ENCODE peak calls at places on chromosomes 13 and 19, in ten cellular contexts. One of them, this sample, is unnamed.

GRCh38 chr19:47726467-47726866 is 13.2 kb downstream of the EHD2 start:
- DNase-seq in activated effector memory CD4-positive, alpha-beta T cell treated with anti-CD3 and anti-CD28 coated beads, Interleukin-2, amount 50 U/mL, for 16 hours: no peak
- DNase-seq in stimulated activated CD4-positive, alpha-beta T cell treated with anti-CD3 and anti-CD28 coated beads, Interleukin-2, amount 100 ng/mL, for 48 hours: no peak
- DNase-seq in midbrain: no peak
- DNase-seq in tibial artery: no peak
- DNase-seq in NCI-H748 treated with DMSO at 0.1 percent for 48 hours: no peak
- DNase-seq in naive thymus-derived CD4-positive, alpha-beta T cell: no peak
- DNase-seq in T-cell: no peak
- DNase-seq in lower leg skin: no peak
- DNase-seq in iris pigment epithelial cell: peak
- DNase-seq in this sample: no peak

GRCh38 chr19:3981736-3982681 is 3.3 kb downstream of the EEF2 start:
- DNase-seq in NCI-H748 treated with DMSO at 0.1 percent for 48 hours: no peak
- DNase-seq in midbrain: no peak
- DNase-seq in iris pigment epithelial cell: no peak
- DNase-seq in tibial artery: no peak
- DNase-seq in activated effector memory CD4-positive, alpha-beta T cell treated with anti-CD3 and anti-CD28 coated beads, Interleukin-2, amount 50 U/mL, for 16 hours: no peak
- DNase-seq in T-cell: no peak
- DNase-seq in stimulated activated CD4-positive, alpha-beta T cell treated with anti-CD3 and anti-CD28 coated beads, Interleukin-2, amount 100 ng/mL, for 48 hours: no peak
- DNase-seq in naive thymus-derived CD4-positive, alpha-beta T cell: no peak
- DNase-seq in lower leg skin: no peak
- DNase-seq in this sample: no peak

GRCh38 chr13:71254384-71254783 is 612.6 kb downstream of the DACH1 start:
- DNase-seq in stimulated activated CD4-positive, alpha-beta T cell treated with anti-CD3 and anti-CD28 coated beads, Interleukin-2, amount 100 ng/mL, for 48 hours: no peak
- DNase-seq in activated effector memory CD4-positive, alpha-beta T cell treated with anti-CD3 and anti-CD28 coated beads, Interleukin-2, amount 50 U/mL, for 16 hours: no peak
- DNase-seq in lower leg skin: no peak
- DNase-seq in T-cell: no peak
- DNase-seq in iris pigment epithelial cell: no peak
- DNase-seq in naive thymus-derived CD4-positive, alpha-beta T cell: no peak
- DNase-seq in midbrain: no peak
- DNase-seq in tibial artery: no peak
- DNase-seq in NCI-H748 treated with DMSO at 0.1 percent for 48 hours: no peak
- DNase-seq in this sample: no peak

GRCh38 chr13:40063743-40064142 is 408.3 kb downstream of the COG6 start:
- DNase-seq in T-cell: no peak
- DNase-seq in tibial artery: no peak
- DNase-seq in lower leg skin: no peak
- DNase-seq in activated effector memory CD4-positive, alpha-beta T cell treated with anti-CD3 and anti-CD28 coated beads, Interleukin-2, amount 50 U/mL, for 16 hours: no peak
- DNase-seq in naive thymus-derived CD4-positive, alpha-beta T cell: no peak
- DNase-seq in midbrain: no peak
- DNase-seq in stimulated activated CD4-positive, alpha-beta T cell treated with anti-CD3 and anti-CD28 coated beads, Interleukin-2, amount 100 ng/mL, for 48 hours: no peak
- DNase-seq in iris pigment epithelial cell: no peak
- DNase-seq in NCI-H748 treated with DMSO at 0.1 percent for 48 hours: no peak
- DNase-seq in this sample: no peak

GRCh38 chr13:64723735-64724134 is 2506.4 kb downstream of the PCDH9 start:
- DNase-seq in lower leg skin: no peak
- DNase-seq in stimulated activated CD4-positive, alpha-beta T cell treated with anti-CD3 and anti-CD28 coated beads, Interleukin-2, amount 100 ng/mL, for 48 hours: no peak
- DNase-seq in naive thymus-derived CD4-positive, alpha-beta T cell: no peak
- DNase-seq in iris pigment epithelial cell: peak
- DNase-seq in NCI-H748 treated with DMSO at 0.1 percent for 48 hours: no peak
- DNase-seq in activated effector memory CD4-positive, alpha-beta T cell treated with anti-CD3 and anti-CD28 coated beads, Interleukin-2, amount 50 U/mL, for 16 hours: no peak
- DNase-seq in midbrain: no peak
- DNase-seq in T-cell: no peak
- DNase-seq in tibial artery: no peak
- DNase-seq in this sample: no peak

GRCh38 chr13:93066187-93066586 is 160.4 kb upstream of the GPC6 start:
- DNase-seq in stimulated activated CD4-positive, alpha-beta T cell treated with anti-CD3 and anti-CD28 coated beads, Interleukin-2, amount 100 ng/mL, for 48 hours: no peak
- DNase-seq in tibial artery: no peak
- DNase-seq in midbrain: no peak
- DNase-seq in lower leg skin: no peak
- DNase-seq in T-cell: no peak
- DNase-seq in naive thymus-derived CD4-positive, alpha-beta T cell: no peak
- DNase-seq in NCI-H748 treated with DMSO at 0.1 percent for 48 hours: no peak
- DNase-seq in activated effector memory CD4-positive, alpha-beta T cell treated with anti-CD3 and anti-CD28 coated beads, Interleukin-2, amount 50 U/mL, for 16 hours: no peak
- DNase-seq in iris pigment epithelial cell: peak
- DNase-seq in this sample: no peak

GRCh38 chr19:1459479-1459878 is 9.6 kb downstream of the APC2 start:
- DNase-seq in midbrain: no peak
- DNase-seq in NCI-H748 treated with DMSO at 0.1 percent for 48 hours: no peak
- DNase-seq in tibial artery: no peak
- DNase-seq in activated effector memory CD4-positive, alpha-beta T cell treated with anti-CD3 and anti-CD28 coated beads, Interleukin-2, amount 50 U/mL, for 16 hours: no peak
- DNase-seq in iris pigment epithelial cell: no peak
- DNase-seq in lower leg skin: no peak
- DNase-seq in T-cell: no peak
- DNase-seq in stimulated activated CD4-positive, alpha-beta T cell treated with anti-CD3 and anti-CD28 coated beads, Interleukin-2, amount 100 ng/mL, for 48 hours: no peak
- DNase-seq in naive thymus-derived CD4-positive, alpha-beta T cell: no peak
- DNase-seq in this sample: no peak

GRCh38 chr13:27200413-27201066 is 28.9 kb upstream of the USP12 start:
- DNase-seq in midbrain: no peak
- DNase-seq in T-cell: no peak
- DNase-seq in NCI-H748 treated with DMSO at 0.1 percent for 48 hours: no peak
- DNase-seq in tibial artery: no peak
- DNase-seq in lower leg skin: no peak
- DNase-seq in iris pigment epithelial cell: peak
- DNase-seq in naive thymus-derived CD4-positive, alpha-beta T cell: no peak
- DNase-seq in stimulated activated CD4-positive, alpha-beta T cell treated with anti-CD3 and anti-CD28 coated beads, Interleukin-2, amount 100 ng/mL, for 48 hours: no peak
- DNase-seq in activated effector memory CD4-positive, alpha-beta T cell treated with anti-CD3 and anti-CD28 coated beads, Interleukin-2, amount 50 U/mL, for 16 hours: no peak
- DNase-seq in this sample: no peak

GRCh38 chr13:113754242-113754641 is 4.8 kb upstream of the TMEM255B start:
- DNase-seq in lower leg skin: no peak
- DNase-seq in iris pigment epithelial cell: no peak
- DNase-seq in midbrain: no peak
- DNase-seq in activated effector memory CD4-positive, alpha-beta T cell treated with anti-CD3 and anti-CD28 coated beads, Interleukin-2, amount 50 U/mL, for 16 hours: no peak
- DNase-seq in T-cell: no peak
- DNase-seq in naive thymus-derived CD4-positive, alpha-beta T cell: no peak
- DNase-seq in tibial artery: no peak
- DNase-seq in stimulated activated CD4-positive, alpha-beta T cell treated with anti-CD3 and anti-CD28 coated beads, Interleukin-2, amount 100 ng/mL, for 48 hours: no peak
- DNase-seq in NCI-H748 treated with DMSO at 0.1 percent for 48 hours: no peak
- DNase-seq in this sample: no peak

GRCh38 chr13:46496086-46496485 is 56.9 kb upstream of the LRCH1 start:
- DNase-seq in NCI-H748 treated with DMSO at 0.1 percent for 48 hours: no peak
- DNase-seq in tibial artery: no peak
- DNase-seq in T-cell: no peak
- DNase-seq in naive thymus-derived CD4-positive, alpha-beta T cell: no peak
- DNase-seq in midbrain: no peak
- DNase-seq in activated effector memory CD4-positive, alpha-beta T cell treated with anti-CD3 and anti-CD28 coated beads, Interleukin-2, amount 50 U/mL, for 16 hours: no peak
- DNase-seq in lower leg skin: no peak
- DNase-seq in iris pigment epithelial cell: no peak
- DNase-seq in stimulated activated CD4-positive, alpha-beta T cell treated with anti-CD3 and anti-CD28 coated beads, Interleukin-2, amount 100 ng/mL, for 48 hours: no peak
- DNase-seq in this sample: peak

GRCh38 chr19:17340302-17340870 is 3.0 kb downstream of the GTPBP3 start:
- DNase-seq in activated effector memory CD4-positive, alpha-beta T cell treated with anti-CD3 and anti-CD28 coated beads, Interleukin-2, amount 50 U/mL, for 16 hours: no peak
- DNase-seq in midbrain: no peak
- DNase-seq in naive thymus-derived CD4-positive, alpha-beta T cell: no peak
- DNase-seq in tibial artery: no peak
- DNase-seq in T-cell: no peak
- DNase-seq in lower leg skin: no peak
- DNase-seq in stimulated activated CD4-positive, alpha-beta T cell treated with anti-CD3 and anti-CD28 coated beads, Interleukin-2, amount 100 ng/mL, for 48 hours: no peak
- DNase-seq in iris pigment epithelial cell: no peak
- DNase-seq in NCI-H748 treated with DMSO at 0.1 percent for 48 hours: no peak
- DNase-seq in this sample: peak

GRCh38 chr13:44470623-44471562 is 97.3 kb downstream of the SERP2 start:
- DNase-seq in midbrain: peak
- DNase-seq in NCI-H748 treated with DMSO at 0.1 percent for 48 hours: peak
- DNase-seq in T-cell: no peak
- DNase-seq in lower leg skin: no peak
- DNase-seq in stimulated activated CD4-positive, alpha-beta T cell treated with anti-CD3 and anti-CD28 coated beads, Interleukin-2, amount 100 ng/mL, for 48 hours: no peak
- DNase-seq in naive thymus-derived CD4-positive, alpha-beta T cell: peak
- DNase-seq in activated effector memory CD4-positive, alpha-beta T cell treated with anti-CD3 and anti-CD28 coated beads, Interleukin-2, amount 50 U/mL, for 16 hours: no peak
- DNase-seq in tibial artery: no peak
- DNase-seq in iris pigment epithelial cell: peak
- DNase-seq in this sample: peak

This sample was measured in cerebellar cortex.